ENCODE peak calls at places on chromosomes 4 and X, in four cellular contexts. I is adrenal gland, W is stomach, V is Peyer's patch. T is an unnamed sample. For H3K36me3, the result is how much of the 10 kb centered on the place peaks cover.

GRCh38 chrX:23898412-23898959 is 9.3 kb downstream of the APOO start:
- DNase-seq in V (no peak), W (no peak), I (no peak), T (no peak)

GRCh38 chr4:3514806-3515421 is 17.3 kb downstream of the LRPAP1 start:
- DNase-seq in I (no peak), W (no peak), V (no peak), T (no peak)

GRCh38 chrX:49915352-49916222 is 6.8 kb upstream of the CLCN5 start:
- DNase-seq in W (peak), V (peak), I (peak), T (no peak)

GRCh38 chr4:25308266-25308665 is 4.3 kb upstream of the ZCCHC4 start:
- DNase-seq in W (no peak), I (no peak), V (no peak), T (no peak)

GRCh38 chr4:123088521-123088920 is 166.1 kb upstream of the NUDT6 start:
- DNase-seq in I (no peak), W (no peak), V (no peak), T (no peak)

GRCh38 chrX:133350751-133351150 is 64.5 kb downstream of the GPC4 start:
- DNase-seq in I (peak), V (peak), W (peak), T (no peak)

GRCh38 chr4:81724925-81725329 is 253.2 kb upstream of the RASGEF1B start:
- DNase-seq in I (peak), W (peak), V (peak), T (peak)

GRCh38 chrX:115602729-115603389 is 41.9 kb downstream of the PLS3 start:
- DNase-seq in W (no peak), V (no peak), I (no peak), T (no peak)

GRCh38 chrX:21847342-21847741 is 7.9 kb downstream of the MBTPS2 start:
- DNase-seq in I (no peak), W (no peak), V (no peak), T (no peak)

GRCh38 chr4:53702334-53703266 is 111.3 kb upstream of the LNX1 start:
- DNase-seq in W (peak), V (peak), I (peak), T (peak)

GRCh38 chr4:15526924-15527592 is 57.4 kb downstream of the CC2D2A start:
- DNase-seq in I (no peak), V (no peak), W (no peak), T (no peak)

GRCh38 chrX:119516157-119516702 is 48.0 kb downstream of the SLC25A5 start:
- DNase-seq in W (no peak), V (peak), I (peak), T (no peak)

DNA sequence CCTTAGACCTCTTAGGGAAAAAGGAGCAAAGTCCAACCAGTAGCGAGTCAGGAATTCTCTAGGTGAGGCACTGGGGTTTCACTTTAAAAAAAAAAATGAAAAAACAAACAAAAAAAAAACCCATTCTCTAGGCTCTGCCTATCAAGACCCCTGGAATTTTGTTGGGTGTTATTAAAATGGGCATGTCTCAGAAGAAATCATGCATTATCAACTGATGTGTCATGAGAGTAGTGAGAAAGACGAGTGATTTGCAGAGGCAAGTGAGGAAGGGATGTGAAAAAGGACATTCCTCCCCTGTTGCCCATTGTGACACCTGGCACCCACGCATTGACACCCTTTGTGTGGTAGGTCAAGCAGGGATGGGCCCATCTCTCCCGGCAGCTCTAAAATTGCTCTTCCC is 78.9 kb downstream of the AASDH start:
- DNase-seq in W (no peak), V (no peak), I (no peak), T (no peak)
- H3K36me3 ChIP-seq in W (under half), V (under half), I (under half), T (under half)

DNA sequence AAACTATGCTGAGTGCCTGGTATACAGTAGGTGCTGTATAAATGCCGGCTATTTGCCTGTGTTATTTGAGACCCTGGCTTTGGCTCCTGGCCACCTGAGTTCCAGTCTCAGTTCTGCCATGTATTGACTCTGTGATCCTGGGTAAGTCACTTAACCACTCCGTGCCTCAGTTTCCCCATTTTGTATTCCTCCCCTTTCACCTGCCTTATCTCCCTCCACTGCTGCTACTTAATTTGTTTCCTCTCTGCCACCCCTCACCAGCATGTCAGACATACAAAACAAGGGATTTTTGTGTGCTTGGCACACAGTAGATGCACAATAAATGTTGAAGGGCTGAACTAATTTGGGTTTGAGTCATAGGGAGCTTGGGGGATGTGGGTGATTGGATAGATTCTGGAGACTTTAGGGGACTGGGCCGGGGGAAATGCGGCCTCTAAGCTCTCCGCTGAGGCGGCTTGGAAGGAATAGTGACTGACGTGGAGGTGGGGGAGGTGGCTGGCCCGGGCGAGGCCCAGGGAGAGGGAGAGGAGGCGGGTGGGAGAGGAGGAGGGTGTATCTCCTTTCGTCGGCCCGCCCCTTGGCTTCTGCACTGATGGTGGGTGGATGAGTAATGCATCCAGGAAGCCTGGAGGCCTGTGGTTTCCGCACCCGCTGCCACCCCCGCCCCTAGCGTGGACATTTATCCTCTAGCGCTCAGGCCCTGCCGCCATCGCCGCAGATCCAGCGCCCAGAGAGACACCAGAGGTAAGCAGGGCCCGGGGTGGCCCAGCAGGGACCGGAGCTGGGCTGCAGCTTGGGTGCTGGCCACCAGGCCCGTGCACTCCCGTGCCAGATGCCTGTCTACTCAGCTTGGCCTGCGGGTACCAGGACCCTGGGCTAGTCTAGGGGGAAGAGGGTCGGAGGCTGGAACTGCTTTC is at the start of gene TIMP1:
- DNase-seq in W (peak), I (peak), V (peak), T (peak)
- H3K27ac ChIP-seq in W (peak), I (peak), V (peak), T (peak)

GRCh38 chr4:147596377-147596776 is 20.8 kb upstream of the TMEM184C start:
- DNase-seq in V (no peak), I (no peak), W (no peak), T (no peak)
- TF ChIP-seq CTCF in V (no peak), I (no peak), W (no peak), T (no peak)

GRCh38 chr4:7810792-7811535 is 128.7 kb downstream of the AFAP1 start:
- DNase-seq in V (no peak), I (no peak), W (no peak), T (peak)

GRCh38 chr4:7811536-7812190 is 128.0 kb downstream of the AFAP1 start:
- DNase-seq in I (no peak), W (peak), V (peak), T (no peak)

GRCh38 chr4:7812921-7813320 is 126.7 kb downstream of the AFAP1 start:
- DNase-seq in V (no peak), W (no peak), I (no peak), T (no peak)

GRCh38 chr4:7813674-7814073 is 126.0 kb downstream of the AFAP1 start:
- DNase-seq in W (no peak), V (no peak), I (no peak), T (no peak)

DNA sequence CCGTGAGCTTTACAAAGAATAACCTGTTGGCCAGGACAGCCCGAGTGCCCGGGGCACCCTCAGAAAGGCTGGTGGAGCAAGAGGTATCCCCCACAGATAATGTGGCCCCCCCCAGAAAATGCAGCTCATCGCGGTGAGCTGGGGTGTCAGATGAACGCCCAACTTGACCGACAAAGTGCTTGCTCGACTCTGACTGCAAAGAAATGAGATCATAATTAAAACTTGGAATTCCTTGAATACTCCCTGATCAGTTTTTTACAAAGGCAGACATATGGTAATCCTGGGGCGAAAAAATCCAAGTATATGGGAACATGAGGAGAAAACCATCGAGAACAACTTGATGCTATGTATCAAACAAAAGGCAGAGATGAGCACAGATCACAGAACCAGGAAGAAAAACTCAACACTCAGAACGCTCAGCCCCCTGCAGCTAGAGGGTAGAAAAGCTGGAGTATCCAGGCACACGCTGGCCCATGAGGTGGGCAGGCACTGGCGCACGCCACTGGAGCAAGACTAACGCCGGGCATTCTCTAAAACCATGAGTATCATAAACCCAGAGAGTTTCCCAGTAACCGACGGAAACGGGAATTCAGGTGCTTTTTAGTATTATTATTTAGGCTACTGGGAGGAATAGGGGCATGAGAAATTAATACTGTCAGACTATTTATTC is 127.3 kb downstream of the AFAP1 start:
- DNase-seq in V (no peak), W (no peak), I (no peak), T (no peak)
- H3K36me3 ChIP-seq in V (under half), W (under half), I (under half), T (under half)

GRCh38 chrX:6041630-6042029 is 187.0 kb downstream of the NLGN4X start:
- DNase-seq in I (no peak), V (no peak), W (no peak), T (no peak)
- H3K27ac ChIP-seq in I (no peak), V (no peak), W (no peak), T (no peak)

GRCh38 chrX:153554519-153555167 is 37.2 kb downstream of the ATP2B3 start:
- DNase-seq in V (peak), W (peak), I (peak), T (peak)

GRCh38 chrX:153551135-153551534 is 33.7 kb downstream of the ATP2B3 start:
- DNase-seq in V (no peak), I (no peak), W (no peak), T (no peak)

GRCh38 chrX:153546386-153546785 is 28.9 kb downstream of the ATP2B3 start:
- DNase-seq in I (no peak), W (no peak), V (no peak), T (no peak)

GRCh38 chrX:153549231-153549630 is 31.8 kb downstream of the ATP2B3 start:
- DNase-seq in W (no peak), V (no peak), I (no peak), T (no peak)

DNA sequence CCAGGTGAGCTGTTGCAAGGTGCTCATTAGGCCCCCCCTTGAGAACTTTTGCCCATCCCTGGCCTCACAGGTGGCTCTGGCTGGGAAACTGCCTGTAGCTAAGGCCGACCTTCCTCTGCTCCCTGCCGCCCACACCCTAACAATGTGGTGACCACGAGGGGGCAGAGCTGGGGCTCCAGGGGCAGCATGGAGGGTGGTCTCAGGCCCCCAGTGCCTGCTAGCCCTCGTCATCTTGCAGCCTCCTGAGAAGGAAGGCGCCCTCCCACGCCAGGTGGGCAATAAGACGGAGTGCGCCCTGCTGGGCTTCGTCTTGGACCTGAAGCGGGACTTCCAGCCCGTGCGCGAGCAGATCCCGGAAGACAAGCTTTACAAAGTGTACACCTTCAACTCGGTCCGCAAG is 32.4 kb downstream of the ATP2B3 start:
- DNase-seq in I (no peak), W (no peak), V (no peak), T (no peak)
- TF ChIP-seq CTCF in I (no peak), W (no peak), V (no peak), T (no peak)

GRCh38 chr4:147626903-147627302 is 9.7 kb downstream of the TMEM184C start:
- DNase-seq in W (no peak), V (no peak), I (no peak), T (no peak)
- H3K36me3 ChIP-seq in W (half or more), V (under half), I (half or more), T (half or more)